ENCODE peak calls at places on chromosomes 3 and 15, in five cellular contexts. One of them, this sample, is unnamed.

GRCh38 chr15:62390793-62391543 is 225.9 kb upstream of the C2CD4B start:
- DNase-seq in BE2C: peak
- DNase-seq in GM13977: peak
- DNase-seq in GM03348: peak
- DNase-seq in NCI-H2171 treated with DMSO at 0.1 percent for 48 hours: peak
- DNase-seq in this sample: peak

GRCh38 chr3:123562547-123562946 is 22.3 kb downstream of the HACD2 start:
- DNase-seq in GM03348: no peak
- DNase-seq in BE2C: no peak
- DNase-seq in NCI-H2171 treated with DMSO at 0.1 percent for 48 hours: no peak
- DNase-seq in GM13977: no peak
- DNase-seq in this sample: no peak

GRCh38 chr3:183884437-183885296 is at the start of gene PARL:
- DNase-seq in GM03348: peak
- DNase-seq in BE2C: peak
- DNase-seq in GM13977: peak
- DNase-seq in NCI-H2171 treated with DMSO at 0.1 percent for 48 hours: peak
- DNase-seq in this sample: peak

GRCh38 chr3:188554404-188554803 is 400.4 kb downstream of the LPP start:
- DNase-seq in GM13977: no peak
- DNase-seq in BE2C: no peak
- DNase-seq in NCI-H2171 treated with DMSO at 0.1 percent for 48 hours: no peak
- DNase-seq in GM03348: peak
- DNase-seq in this sample: no peak

GRCh38 chr3:32758375-32758753 is 59.4 kb upstream of the TRIM71 start:
- DNase-seq in BE2C: no peak
- DNase-seq in NCI-H2171 treated with DMSO at 0.1 percent for 48 hours: no peak
- DNase-seq in GM13977: no peak
- DNase-seq in GM03348: no peak
- DNase-seq in this sample: no peak

GRCh38 chr3:157130138-157130880 is 29.6 kb downstream of the CCNL1 start:
- DNase-seq in NCI-H2171 treated with DMSO at 0.1 percent for 48 hours: peak
- DNase-seq in GM03348: peak
- DNase-seq in BE2C: peak
- DNase-seq in GM13977: peak
- DNase-seq in this sample: peak

GRCh38 chr3:185935465-185936263 is 2.1 kb downstream of the TRA2B start:
- DNase-seq in NCI-H2171 treated with DMSO at 0.1 percent for 48 hours: no peak
- DNase-seq in BE2C: no peak
- DNase-seq in GM13977: no peak
- DNase-seq in GM03348: no peak
- DNase-seq in this sample: no peak

GRCh38 chr3:10391391-10391790 is 70.5 kb upstream of the SEC13 start:
- DNase-seq in GM13977: no peak
- DNase-seq in GM03348: no peak
- DNase-seq in NCI-H2171 treated with DMSO at 0.1 percent for 48 hours: no peak
- DNase-seq in BE2C: no peak
- DNase-seq in this sample: no peak

GRCh38 chr3:154144825-154145465 is 23.8 kb downstream of the ARHGEF26 start:
- DNase-seq in GM03348: no peak
- DNase-seq in BE2C: no peak
- DNase-seq in GM13977: no peak
- DNase-seq in NCI-H2171 treated with DMSO at 0.1 percent for 48 hours: peak
- DNase-seq in this sample: no peak

GRCh38 chr15:57865294-57865693 is 158.8 kb downstream of the POLR2M start:
- DNase-seq in BE2C: peak
- DNase-seq in GM03348: no peak
- DNase-seq in GM13977: no peak
- DNase-seq in NCI-H2171 treated with DMSO at 0.1 percent for 48 hours: no peak
- DNase-seq in this sample: no peak

GRCh38 chr3:39809181-39809994 is at the start of gene MYRIP:
- DNase-seq in GM03348: peak
- DNase-seq in GM13977: peak
- DNase-seq in BE2C: peak
- DNase-seq in NCI-H2171 treated with DMSO at 0.1 percent for 48 hours: peak
- DNase-seq in this sample: peak

GRCh38 chr15:92306662-92307061 is 87.0 kb upstream of the ST8SIA2 start:
- DNase-seq in BE2C: no peak
- DNase-seq in NCI-H2171 treated with DMSO at 0.1 percent for 48 hours: peak
- DNase-seq in GM03348: no peak
- DNase-seq in GM13977: no peak
- DNase-seq in this sample: peak

GRCh38 chr3:127006781-127007436 is 24.0 kb downstream of the PLXNA1 start:
- DNase-seq in GM03348: no peak
- DNase-seq in GM13977: no peak
- DNase-seq in NCI-H2171 treated with DMSO at 0.1 percent for 48 hours: no peak
- DNase-seq in BE2C: peak
- DNase-seq in this sample: no peak

GRCh38 chr3:4888913-4889846 is 90.1 kb upstream of the BHLHE40 start:
- DNase-seq in NCI-H2171 treated with DMSO at 0.1 percent for 48 hours: no peak
- DNase-seq in BE2C: no peak
- DNase-seq in GM13977: peak
- DNase-seq in GM03348: no peak
- DNase-seq in this sample: no peak

GRCh38 chr3:41200669-41201021 is 1.3 kb downstream of the CTNNB1 start:
- DNase-seq in NCI-H2171 treated with DMSO at 0.1 percent for 48 hours: no peak
- DNase-seq in GM13977: peak
- DNase-seq in GM03348: peak
- DNase-seq in BE2C: no peak
- DNase-seq in this sample: no peak

GRCh38 chr3:161452179-161452578 is 44.4 kb upstream of the OTOL1 start:
- DNase-seq in GM03348: no peak
- DNase-seq in NCI-H2171 treated with DMSO at 0.1 percent for 48 hours: no peak
- DNase-seq in GM13977: no peak
- DNase-seq in BE2C: no peak
- DNase-seq in this sample: no peak

GRCh38 chr3:147139341-147139740 is 267.0 kb downstream of the ZIC4 start:
- DNase-seq in GM03348: no peak
- DNase-seq in BE2C: no peak
- DNase-seq in GM13977: no peak
- DNase-seq in NCI-H2171 treated with DMSO at 0.1 percent for 48 hours: peak
- DNase-seq in this sample: no peak

GRCh38 chr3:66198437-66199088 is 22.2 kb upstream of the SLC25A26 start:
- DNase-seq in GM03348: no peak
- DNase-seq in NCI-H2171 treated with DMSO at 0.1 percent for 48 hours: no peak
- DNase-seq in GM13977: no peak
- DNase-seq in BE2C: no peak
- DNase-seq in this sample: no peak

GRCh38 chr3:161914703-161915102 is 418.1 kb downstream of the OTOL1 start:
- DNase-seq in NCI-H2171 treated with DMSO at 0.1 percent for 48 hours: peak
- DNase-seq in GM03348: peak
- DNase-seq in BE2C: peak
- DNase-seq in GM13977: no peak
- DNase-seq in this sample: peak

GRCh38 chr3:117903226-117903625 is 1131.4 kb downstream of the IGSF11 start:
- DNase-seq in BE2C: peak
- DNase-seq in GM13977: no peak
- DNase-seq in NCI-H2171 treated with DMSO at 0.1 percent for 48 hours: no peak
- DNase-seq in GM03348: peak
- DNase-seq in this sample: peak

GRCh38 chr15:85485956-85486567 is 105.7 kb downstream of the AKAP13 start:
- DNase-seq in BE2C: peak
- DNase-seq in GM13977: peak
- DNase-seq in NCI-H2171 treated with DMSO at 0.1 percent for 48 hours: peak
- DNase-seq in GM03348: peak
- DNase-seq in this sample: no peak

GRCh38 chr15:27564656-27565055 is 534.5 kb downstream of the OCA2 start:
- DNase-seq in BE2C: no peak
- DNase-seq in NCI-H2171 treated with DMSO at 0.1 percent for 48 hours: no peak
- DNase-seq in GM03348: no peak
- DNase-seq in GM13977: no peak
- DNase-seq in this sample: no peak